ENCODE peak calls at places on chromosomes 16 and 17, in four cellular contexts. R is GM23338, W is hepatocyte, P is neural progenitor cell. T is an unnamed sample.

GRCh38 chr16:81626181-81626674 is 152.9 kb upstream of the PLCG2 start:
- DNase-seq in R (no peak), W (no peak), P (no peak), T (no peak)

GRCh38 chr16:69848635-69849545 is 86.8 kb downstream of the WWP2 start:
- DNase-seq in R (no peak), W (peak; percentile 59), P (no peak), T (peak; percentile 95)

GRCh38 chr17:36534881-36535668 is at the start of gene PIGW:
- DNase-seq in R (peak; percentile 95), W (peak; percentile 95), P (peak; percentile 95), T (peak; percentile 89)

GRCh38 chr17:78706271-78706915 is 75.7 kb downstream of the CYTH1 start:
- DNase-seq in R (no peak), W (no peak), P (no peak), T (no peak)

GRCh38 chr16:30657866-30658730 is at the start of gene FBRS:
- DNase-seq in R (peak; percentile 100), W (peak; percentile 100), P (peak; percentile 100), T (peak; percentile 100)

GRCh38 chr17:72934927-72935326 is 157.6 kb downstream of the SLC39A11 start:
- DNase-seq in R (no peak), W (no peak), P (no peak), T (no peak)

GRCh38 chr17:72249441-72249840 is 128.6 kb downstream of the SOX9 start:
- DNase-seq in R (no peak), W (no peak), P (no peak), T (no peak)

GRCh38 chr17:55200904-55201608 is 63.7 kb upstream of the HLF start:
- DNase-seq in R (no peak), W (no peak), P (no peak), T (no peak)

GRCh38 chr16:63037761-63038562 is 1001.7 kb upstream of the CDH8 start:
- DNase-seq in R (no peak), W (no peak), P (no peak), T (no peak)

GRCh38 chr16:27945233-27945975 is 118.1 kb downstream of the GSG1L start:
- DNase-seq in R (peak; percentile 35), W (no peak), P (peak; percentile 28), T (no peak)

GRCh38 chr17:72890711-72891110 is 201.8 kb downstream of the SLC39A11 start:
- DNase-seq in R (no peak), W (no peak), P (no peak), T (peak; percentile 55)

GRCh38 chr16:75376475-75376907 is 56.8 kb downstream of the CFDP1 start:
- DNase-seq in R (peak; percentile 66), W (peak; percentile 45), P (no peak), T (no peak)

GRCh38 chr17:72974605-72975232 is 117.8 kb downstream of the SLC39A11 start:
- DNase-seq in R (no peak), W (peak; percentile 31), P (no peak), T (peak; percentile 46)

GRCh38 chr17:65301184-65301583 is 164.0 kb downstream of the RGS9 start:
- DNase-seq in R (no peak), W (no peak), P (no peak), T (peak; percentile 30)

GRCh38 chr17:19015428-19015827 is 10.9 kb upstream of the FAM83G start:
- DNase-seq in R (no peak), W (no peak), P (no peak), T (no peak)

GRCh38 chr16:30997887-30998711 is 12.3 kb downstream of the STX1B start:
- DNase-seq in R (peak; percentile 34), W (peak; percentile 66), P (no peak), T (peak; percentile 92)

GRCh38 chr17:73155410-73156165 is 9.2 kb upstream of the SSTR2 start:
- DNase-seq in R (peak; percentile 34), W (no peak), P (peak; percentile 45), T (no peak)

GRCh38 chr16:13835357-13835756 is 84.6 kb upstream of the ERCC4 start:
- DNase-seq in R (no peak), W (no peak), P (no peak), T (no peak)

GRCh38 chr17:62994931-62995330 is 28.9 kb downstream of the TANC2 start:
- DNase-seq in R (no peak), W (no peak), P (no peak), T (peak; percentile 29)

GRCh38 chr16:69476920-69477418 is 52.5 kb downstream of the CYB5B start:
- DNase-seq in R (no peak), W (peak; percentile 46), P (no peak), T (peak; percentile 93)

GRCh38 chr17:19003966-19004600 is 481 bp downstream of the FAM83G start:
- DNase-seq in R (peak; percentile 65), W (peak; percentile 81), P (peak; percentile 70), T (peak; percentile 51)

GRCh38 chr17:75640556-75641119 is 7.4 kb downstream of the SMIM5 start:
- DNase-seq in R (no peak), W (no peak), P (no peak), T (no peak)

GRCh38 chr16:59478806-59479205 is 744.7 kb upstream of the GOT2 start:
- DNase-seq in R (no peak), W (no peak), P (no peak), T (peak; percentile 38)

GRCh38 chr17:40818343-40818732 is 4.1 kb downstream of the KRT10 start:
- DNase-seq in R (no peak), W (no peak), P (no peak), T (peak; percentile 8)

GRCh38 chr16:12398736-12399047 is 405.0 kb downstream of the CPPED1 start:
- DNase-seq in R (no peak), W (no peak), P (no peak), T (no peak)

GRCh38 chr17:29235904-29236303 is 10.8 kb upstream of the CRYBA1 start:
- DNase-seq in R (no peak), W (no peak), P (no peak), T (no peak)

GRCh38 chr17:81867123-81867951 is 3.8 kb downstream of the ARHGDIA start:
- DNase-seq in R (peak; percentile 73), W (peak; percentile 69), P (peak; percentile 37), T (peak; percentile 60)

GRCh38 chr17:59853168-59853918 is 39.4 kb downstream of the TUBD1 start:
- DNase-seq in R (peak; percentile 94), W (peak; percentile 84), P (peak; percentile 16), T (peak; percentile 96)

GRCh38 chr17:18362509-18363020 is 785 bp downstream of the SHMT1 start:
- DNase-seq in R (peak; percentile 50), W (peak; percentile 52), P (peak; percentile 55), T (peak; percentile 33)

GRCh38 chr17:2018716-2019490 is 6.2 kb downstream of the RTN4RL1 start:
- DNase-seq in R (no peak), W (no peak), P (no peak), T (no peak)

GRCh38 chr17:42034059-42034458 is 14.2 kb downstream of the NKIRAS2 start:
- DNase-seq in R (no peak), W (no peak), P (no peak), T (no peak)

GRCh38 chr17:59400858-59401257 is 69.4 kb downstream of the YPEL2 start:
- DNase-seq in R (no peak), W (no peak), P (no peak), T (no peak)

GRCh38 chr17:1752425-1752941 is 9.4 kb upstream of the SERPINF1 start:
- DNase-seq in R (peak; percentile 69), W (no peak), P (no peak), T (no peak)

GRCh38 chr16:48272837-48273421 is 25.6 kb upstream of the ABCC11 start:
- DNase-seq in R (no peak), W (no peak), P (no peak), T (no peak)

GRCh38 chr17:61837175-61838051 is 25.9 kb downstream of the BRIP1 start:
- DNase-seq in R (peak; percentile 83), W (peak; percentile 84), P (peak; percentile 74), T (peak; percentile 56)

GRCh38 chr16:53057658-53058057 is 2.9 kb downstream of the CHD9 start:
- DNase-seq in R (no peak), W (no peak), P (no peak), T (no peak)

DNA sequence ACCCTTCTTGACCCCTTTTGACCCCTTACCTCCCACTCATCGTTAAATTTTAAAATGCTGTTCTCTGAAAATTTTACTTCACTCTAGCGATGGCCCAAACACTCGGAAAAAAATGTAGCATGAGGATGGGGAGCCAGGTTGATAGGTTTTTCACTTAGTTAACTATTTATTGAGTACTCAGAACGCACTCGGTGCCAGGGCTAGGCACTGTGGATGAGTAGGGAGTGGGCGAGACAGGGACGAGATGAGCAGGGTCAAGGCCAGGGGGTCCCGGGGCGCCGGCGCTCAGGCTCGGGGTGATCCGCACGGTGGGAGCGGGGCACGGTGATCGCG is 392 bp downstream of the ZSCAN32 start:
- DNase-seq in R (no peak), W (no peak), P (no peak), T (no peak)
- H3K36me3 ChIP-seq in R (peaks cover 11% of the 10 kb centered on the region), W (peaks cover 4% of the 10 kb centered on the region), P (peaks cover 19% of the 10 kb centered on the region), T (peaks cover 9% of the 10 kb centered on the region)

DNA sequence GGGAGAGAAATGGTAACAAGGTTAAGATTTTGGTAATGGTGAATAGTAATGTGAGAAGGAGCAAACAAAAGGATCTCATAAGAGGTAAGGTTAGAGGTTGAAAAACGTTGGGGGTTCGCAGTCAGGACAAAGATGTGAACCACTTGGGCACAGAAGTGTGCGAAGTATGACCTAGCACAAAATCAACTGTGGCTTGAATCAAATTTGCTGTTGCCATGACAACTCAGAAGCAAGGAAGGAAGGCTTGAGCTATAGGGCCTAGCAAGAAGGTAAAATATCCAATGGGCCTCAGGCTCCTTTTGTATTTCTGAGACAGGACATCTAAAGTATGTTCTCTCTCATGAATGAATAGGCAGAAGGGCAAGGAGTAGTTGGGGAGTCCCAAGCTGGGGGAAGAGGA is 24.5 kb upstream of the TEKT1 start:
- DNase-seq in R (no peak), W (no peak), P (no peak), T (no peak)
- H3K79me2 ChIP-seq in R (peaks cover 68% of the 10 kb centered on the region), W (peaks cover 39% of the 10 kb centered on the region), P (no peaks in the 10 kb centered on the region), T (no peaks in the 10 kb centered on the region)

GRCh38 chr17:38660097-38661026 is 14.4 kb downstream of the EPOP start:
- DNase-seq in R (no peak), W (no peak), P (no peak), T (no peak)
- H4K20me1 ChIP-seq in R (no peaks in the 10 kb centered on the region), W (no peaks in the 10 kb centered on the region), P (no peaks in the 10 kb centered on the region), T (no peaks in the 10 kb centered on the region)

GRCh38 chr17:57531078-57531477 is 214.0 kb downstream of the CCDC182 start:
- DNase-seq in R (no peak), W (no peak), P (no peak), T (no peak)

GRCh38 chr17:57531648-57532486 is 213.2 kb downstream of the CCDC182 start:
- DNase-seq in R (no peak), W (no peak), P (no peak), T (no peak)

GRCh38 chr17:57532966-57533365 is 212.1 kb downstream of the CCDC182 start:
- DNase-seq in R (no peak), W (no peak), P (no peak), T (no peak)

GRCh38 chr17:57533684-57534305 is 211.3 kb downstream of the CCDC182 start:
- DNase-seq in R (no peak), W (no peak), P (no peak), T (no peak)

DNA sequence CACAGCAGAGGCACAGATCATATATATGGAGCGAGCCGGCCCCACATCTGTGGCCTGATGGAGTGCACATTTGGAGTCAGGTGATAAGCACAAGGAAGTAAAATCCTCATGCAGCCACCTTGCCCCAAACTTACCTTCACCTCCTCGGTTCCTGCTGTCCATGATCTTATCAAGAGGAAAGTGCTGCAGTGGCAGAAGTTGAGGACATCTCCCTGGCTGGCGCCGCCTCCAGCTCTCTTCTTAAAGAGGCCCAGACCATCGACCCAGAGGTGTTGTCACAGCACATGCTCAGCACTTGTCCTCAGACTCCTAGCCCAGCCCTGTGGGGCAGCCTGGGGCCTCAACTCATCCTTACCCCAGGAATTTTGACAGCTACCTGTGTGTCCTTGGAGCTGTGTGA is 212.5 kb downstream of the CCDC182 start:
- DNase-seq in R (no peak), W (no peak), P (no peak), T (no peak)
- H3K36me3 ChIP-seq in R (no peaks in the 10 kb centered on the region), W (no peaks in the 10 kb centered on the region), P (no peaks in the 10 kb centered on the region), T (no peaks in the 10 kb centered on the region)

T was measured in fibroblast of lung.